ENCODE peak calls at places on chromosomes 3 and 15, in nine cellular contexts. S, Z, B, N, A, J, D, R and L are unnamed samples.
A peak's percentile ranks its signal among the peaks of the same experiment; 100 is the strongest.

GRCh38 chr3:117873236-117873635 is 1161.4 kb downstream of the IGSF11 start:
- DNase-seq in S (no peak), Z (no peak), B (no peak), N (peak; percentile 18), A (no peak), J (no peak), D (no peak), R (no peak), L (no peak)

GRCh38 chr3:119891944-119892721 is 110.2 kb downstream of the NR1I2 start:
- DNase-seq in S (peak; percentile 16), Z (peak; percentile 26), B (no peak), N (peak; percentile 44), A (peak; percentile 36), J (peak; percentile 75), D (peak; percentile 7), R (peak; percentile 4), L (no peak)

GRCh38 chr3:150255416-150255815 is 152.7 kb upstream of the TSC22D2 start:
- DNase-seq in S (no peak), Z (no peak), B (peak; percentile 66), N (no peak), A (no peak), J (no peak), D (no peak), R (no peak), L (peak; percentile 89)

GRCh38 chr15:63198752-63199250 is 9.4 kb downstream of the RAB8B start:
- DNase-seq in S (no peak), Z (no peak), B (no peak), N (no peak), A (no peak), J (peak; percentile 77), D (no peak), R (no peak), L (no peak)

GRCh38 chr15:28960979-28961378 is 75.2 kb downstream of the APBA2 start:
- DNase-seq in S (no peak), Z (no peak), B (no peak), N (no peak), A (no peak), J (peak; percentile 98), D (no peak), R (no peak), L (no peak)

GRCh38 chr3:146464005-146464595 is 5.3 kb downstream of the PLSCR2 start:
- DNase-seq in S (no peak), Z (no peak), B (no peak), N (no peak), A (no peak), J (peak; percentile 62), D (no peak), R (no peak), L (no peak)

GRCh38 chr3:197354195-197355059 is 56.0 kb upstream of the DLG1 start:
- DNase-seq in S (no peak), Z (no peak), B (no peak), N (peak; percentile 37), A (no peak), J (peak; percentile 78), D (no peak), R (no peak), L (no peak)

GRCh38 chr3:112333002-112333385 is at the start of gene CD200:
- DNase-seq in S (peak; percentile 4), Z (peak; percentile 37), B (peak; percentile 62), N (peak; percentile 23), A (peak; percentile 35), J (peak; percentile 57), D (peak; percentile 13), R (peak; percentile 39), L (no peak)

GRCh38 chr3:2158828-2159227 is 60.2 kb downstream of the CNTN4 start:
- DNase-seq in S (no peak), Z (no peak), B (no peak), N (no peak), A (no peak), J (no peak), D (no peak), R (no peak), L (no peak)

GRCh38 chr3:178421069-178421468 is 115.2 kb upstream of the KCNMB2 start:
- DNase-seq in S (no peak), Z (no peak), B (no peak), N (no peak), A (no peak), J (no peak), D (no peak), R (no peak), L (no peak)

GRCh38 chr3:72150634-72151412 is 365.9 kb upstream of the PROK2 start:
- DNase-seq in S (no peak), Z (no peak), B (no peak), N (peak; percentile 81), A (no peak), J (no peak), D (no peak), R (no peak), L (peak; percentile 90)

GRCh38 chr3:64216706-64217105 is 8.6 kb downstream of the PRICKLE2 start:
- DNase-seq in S (no peak), Z (no peak), B (no peak), N (no peak), A (no peak), J (peak; percentile 68), D (no peak), R (no peak), L (no peak)

GRCh38 chr15:29936353-29937049 is 114.2 kb upstream of the TJP1 start:
- DNase-seq in S (no peak), Z (no peak), B (no peak), N (no peak), A (no peak), J (peak; percentile 76), D (no peak), R (no peak), L (no peak)

GRCh38 chr3:156389151-156389760 is 165.7 kb downstream of the SSR3 start:
- DNase-seq in S (no peak), Z (no peak), B (no peak), N (no peak), A (no peak), J (no peak), D (no peak), R (no peak), L (no peak)

GRCh38 chr3:29195055-29195454 is 85.8 kb upstream of the RBMS3 start:
- DNase-seq in S (no peak), Z (no peak), B (no peak), N (no peak), A (no peak), J (peak; percentile 86), D (no peak), R (no peak), L (no peak)

GRCh38 chr3:62228467-62228866 is 144.9 kb downstream of the FEZF2 start:
- DNase-seq in S (no peak), Z (no peak), B (no peak), N (no peak), A (no peak), J (no peak), D (no peak), R (no peak), L (peak; percentile 56)

GRCh38 chr3:188179006-188179966 is 25.3 kb downstream of the LPP start:
- DNase-seq in S (peak; percentile 43), Z (no peak), B (no peak), N (peak; percentile 51), A (peak; percentile 77), J (peak; percentile 59), D (no peak), R (no peak), L (no peak)

GRCh38 chr3:38117748-38118420 is 19.0 kb downstream of the ACAA1 start:
- DNase-seq in S (peak; percentile 79), Z (peak; percentile 60), B (peak; percentile 30), N (peak; percentile 66), A (peak; percentile 73), J (peak; percentile 66), D (peak; percentile 42), R (peak; percentile 46), L (peak; percentile 86)

GRCh38 chr3:129892857-129893615 is 475 bp downstream of the TMCC1 start:
- DNase-seq in S (peak; percentile 79), Z (peak; percentile 9), B (peak; percentile 24), N (no peak), A (peak; percentile 62), J (no peak), D (peak; percentile 77), R (peak; percentile 73), L (peak; percentile 76)

GRCh38 chr3:129119365-129120100 is 2.1 kb downstream of the RAB43 start:
- DNase-seq in S (no peak), Z (no peak), B (peak; percentile 22), N (peak; percentile 40), A (peak; percentile 36), J (no peak), D (no peak), R (no peak), L (peak; percentile 95)